ENCODE peak calls at places on chromosome 14, in six cellular contexts. O is IMR-90, S is breast epithelium, A is RWPE1, F is Calu3, P is A549. U is an unnamed sample.

GRCh38 chr14:106679776-106680175 is 1153.4 kb downstream of the TMEM121 start:
- DNase-seq in S (no peak), F (no peak), O (no peak), P (no peak), A (no peak), U (no peak)

GRCh38 chr14:59038746-59039145 is 149.7 kb upstream of the DAAM1 start:
- DNase-seq in F (no peak), O (no peak), A (no peak), P (no peak), S (no peak), U (no peak)

GRCh38 chr14:91315844-91316267 is 71.4 kb upstream of the GPR68 start:
- DNase-seq in A (no peak), P (no peak), O (no peak), F (no peak), S (no peak), U (no peak)

GRCh38 chr14:89588016-89588415 is 171.0 kb upstream of the FOXN3 start:
- DNase-seq in A (no peak), P (no peak), O (no peak), S (no peak), F (no peak), U (no peak)

GRCh38 chr14:31936100-31936499 is 141.0 kb upstream of the ARHGAP5 start:
- DNase-seq in S (no peak), O (peak), P (peak), F (peak), A (no peak), U (no peak)

GRCh38 chr14:97164014-97164413 is 366.8 kb downstream of the VRK1 start:
- DNase-seq in S (no peak), A (no peak), P (no peak), F (no peak), O (no peak), U (no peak)

GRCh38 chr14:68449565-68450295 is 343.1 kb downstream of the ZFP36L1 start:
- DNase-seq in O (no peak), S (no peak), P (no peak), A (no peak), F (no peak), U (no peak)

GRCh38 chr14:81269100-81269978 is 48.6 kb upstream of the GTF2A1 start:
- DNase-seq in S (no peak), F (peak), P (peak), O (peak), A (peak), U (no peak)

GRCh38 chr14:102187044-102187443 is 47.3 kb downstream of the WDR20 start:
- DNase-seq in P (peak), A (peak), O (peak), F (no peak), S (no peak), U (no peak)

GRCh38 chr14:79483472-79483871 is 727.8 kb downstream of the DIO2 start:
- DNase-seq in O (peak), A (no peak), P (peak), F (no peak), S (no peak), U (no peak)

GRCh38 chr14:70631948-70632347 is 9.8 kb upstream of the TTC9 start:
- DNase-seq in O (no peak), P (no peak), A (no peak), F (no peak), S (no peak), U (no peak)

GRCh38 chr14:71698698-71699097 is 233.5 kb upstream of the RGS6 start:
- DNase-seq in S (no peak), P (no peak), F (no peak), O (no peak), A (no peak), U (no peak)

GRCh38 chr14:77067632-77068514 is 30.2 kb upstream of the CIPC start:
- DNase-seq in O (peak), F (peak), A (peak), P (peak), S (peak), U (peak)

GRCh38 chr14:54564799-54565235 is 2.1 kb upstream of the SAMD4A start:
- DNase-seq in F (no peak), O (peak), S (no peak), A (peak), P (peak), U (no peak)

GRCh38 chr14:77197988-77198387 is 16.4 kb downstream of the TMEM63C start:
- DNase-seq in P (no peak), F (no peak), O (no peak), A (no peak), S (no peak), U (no peak)

GRCh38 chr14:106605548-106606448 is 1079.4 kb downstream of the TMEM121 start:
- DNase-seq in P (peak), O (no peak), A (no peak), F (peak), S (no peak), U (no peak)

GRCh38 chr14:93943052-93943451 is 15.9 kb downstream of the FAM181A start:
- DNase-seq in P (no peak), A (no peak), S (no peak), F (peak), O (peak), U (no peak)

GRCh38 chr14:34043627-34044372 is 92.9 kb upstream of the EGLN3 start:
- DNase-seq in A (peak), P (peak), F (peak), S (no peak), O (no peak), U (no peak)

GRCh38 chr14:28303248-28303647 is 463.3 kb upstream of the FOXG1 start:
- DNase-seq in A (peak), O (no peak), P (peak), S (no peak), F (no peak), U (no peak)

GRCh38 chr14:102087762-102088011 is 843 bp upstream of the HSP90AA1 start:
- DNase-seq in A (no peak), P (no peak), F (no peak), O (no peak), S (no peak), U (no peak)

GRCh38 chr14:100582496-100583165 is 4.6 kb downstream of the BEGAIN start:
- DNase-seq in S (no peak), O (no peak), P (no peak), F (no peak), A (no peak), U (no peak)

GRCh38 chr14:98961191-98961590 is 310.8 kb downstream of the BCL11B start:
- DNase-seq in F (no peak), O (no peak), S (no peak), P (no peak), A (no peak), U (no peak)

GRCh38 chr14:59677771-59678211 is 101.2 kb upstream of the CCDC175 start:
- DNase-seq in A (no peak), O (peak), P (no peak), S (no peak), F (no peak), U (no peak)

GRCh38 chr14:92348154-92348553 is 25.2 kb downstream of the SLC24A4 start:
- DNase-seq in S (no peak), F (no peak), P (peak), O (no peak), A (no peak), U (no peak)

GRCh38 chr14:25048170-25049126 is 1.5 kb downstream of the STXBP6 start:
- DNase-seq in S (no peak), P (no peak), A (no peak), O (peak), F (no peak), U (no peak)

GRCh38 chr14:44657688-44658388 is 150.8 kb upstream of the FSCB start:
- DNase-seq in F (no peak), A (no peak), O (peak), P (peak), S (no peak), U (no peak)

GRCh38 chr14:79724934-79725717 is 486.2 kb downstream of the DIO2 start:
- DNase-seq in S (no peak), A (no peak), P (no peak), O (no peak), F (no peak), U (no peak)

GRCh38 chr14:91398192-91398591 is 19.4 kb downstream of the CCDC88C start:
- DNase-seq in O (no peak), P (no peak), A (no peak), S (no peak), F (no peak), U (no peak)

GRCh38 chr14:26735811-26736210 is 138.0 kb upstream of the NOVA1 start:
- DNase-seq in F (no peak), S (no peak), A (no peak), O (no peak), P (no peak), U (no peak)

GRCh38 chr14:101008196-101008595 is 104.7 kb upstream of the RTL1 start:
- DNase-seq in P (no peak), A (no peak), O (no peak), F (no peak), S (no peak), U (no peak)

GRCh38 chr14:90730367-90730766 is 85.9 kb downstream of the TTC7B start:
- DNase-seq in S (no peak), P (no peak), O (no peak), A (no peak), F (no peak), U (no peak)

GRCh38 chr14:100772607-100773165 is 46.0 kb downstream of the DLK1 start:
- DNase-seq in F (no peak), A (no peak), S (peak), O (no peak), P (no peak), U (no peak)

GRCh38 chr14:90556666-90557450 is 160.0 kb downstream of the CALM1 start:
- DNase-seq in O (no peak), A (no peak), F (no peak), S (no peak), P (no peak), U (no peak)

GRCh38 chr14:54420478-54421116 is 20.6 kb downstream of the CNIH1 start:
- DNase-seq in P (peak), S (no peak), O (peak), F (peak), A (peak), U (no peak)

GRCh38 chr14:50321009-50321660 is 9.0 kb downstream of the DMAC2L start:
- DNase-seq in S (no peak), P (peak), A (peak), F (peak), O (peak), U (peak)

GRCh38 chr14:102325791-102326345 is 6.3 kb downstream of the ZNF839 start:
- DNase-seq in O (no peak), P (no peak), S (no peak), F (no peak), A (no peak), U (no peak)

DNA sequence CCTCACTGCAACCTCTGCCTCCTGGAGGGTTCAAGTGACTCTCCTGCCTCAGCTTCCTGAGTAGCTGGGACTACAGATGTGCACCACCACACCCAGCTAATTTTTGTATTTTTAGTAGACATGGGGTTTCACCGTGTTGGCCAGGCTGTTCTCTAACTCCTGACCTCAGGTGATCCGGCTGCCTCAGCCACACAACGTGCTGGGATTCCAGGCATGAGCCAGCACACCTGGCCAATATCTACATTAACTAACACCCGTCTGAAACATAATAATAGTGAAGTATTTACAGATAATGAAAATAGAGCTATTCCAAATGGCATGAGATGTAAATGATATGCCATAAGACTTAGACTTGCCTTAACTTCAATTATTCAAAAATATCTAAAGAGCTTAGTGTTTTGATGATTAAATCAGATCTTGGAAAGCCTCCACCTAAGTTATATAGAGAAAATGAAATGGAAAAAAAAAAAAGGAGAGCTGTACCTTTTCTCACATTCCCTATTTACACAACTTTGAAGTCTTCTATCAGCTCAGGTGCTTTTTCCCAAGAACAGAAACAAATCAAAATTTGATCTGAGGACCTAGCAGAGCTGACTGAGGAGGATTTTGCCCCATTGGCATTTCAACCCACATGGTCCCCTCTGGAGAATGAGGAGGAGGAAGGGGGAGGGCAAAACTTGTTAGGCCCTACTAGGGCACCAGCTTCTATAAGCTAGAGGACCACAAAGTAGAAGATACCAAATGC is 309.2 kb downstream of the PRKD1 start:
- DNase-seq in P (no peak), O (no peak), F (no peak), S (no peak), A (no peak), U (no peak)
- TF ChIP-seq CTCF in P (no peak), O (no peak), F (no peak), S (no peak), A (no peak), U (no peak)

GRCh38 chr14:37622231-37622923 is 26.9 kb downstream of the TTC6 start:
- DNase-seq in O (no peak), P (no peak), F (no peak), S (no peak), A (no peak), U (peak)
- TF ChIP-seq CTCF in O (no peak), P (no peak), F (no peak), S (no peak), A (no peak), U (no peak)

DNA sequence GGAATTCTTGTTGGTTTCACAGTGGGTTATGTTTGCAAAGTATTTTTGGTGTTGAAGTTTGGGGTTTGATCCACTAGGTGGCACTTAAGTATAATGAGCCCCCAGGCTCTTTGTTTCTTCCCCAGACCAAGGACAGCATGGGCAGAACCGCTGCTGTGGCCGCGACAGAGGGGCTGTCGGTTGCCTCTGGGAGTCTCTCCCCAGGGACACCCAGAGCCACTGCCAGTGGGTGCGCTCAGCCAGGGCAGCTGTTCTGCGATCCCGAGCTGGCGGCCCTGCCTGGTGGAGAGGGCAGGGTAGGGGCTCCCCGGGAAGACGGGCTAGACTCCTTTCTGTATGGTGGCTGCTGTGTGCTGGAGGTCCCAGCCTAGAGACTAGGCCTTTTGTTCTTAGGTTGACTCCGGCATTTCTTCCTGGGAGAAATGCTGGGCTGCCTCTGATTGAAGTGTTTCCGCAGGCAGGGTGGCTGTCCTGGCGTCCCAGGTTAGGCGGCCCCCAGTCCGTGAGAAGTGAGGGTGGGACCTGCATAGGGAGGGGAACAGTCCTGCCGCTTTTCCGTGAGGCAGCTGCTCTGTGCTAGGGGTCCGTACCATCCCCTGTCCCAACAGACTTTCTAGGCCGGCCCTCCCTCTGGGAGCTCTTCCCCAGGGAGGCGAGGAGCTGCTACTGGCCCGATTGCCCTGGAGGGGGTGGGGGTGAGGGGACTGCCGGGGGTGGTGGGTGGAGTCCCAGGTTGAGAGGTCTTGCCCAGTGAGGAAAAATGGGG is 253.1 kb upstream of the PELI2 start:
- DNase-seq in O (no peak), A (no peak), F (no peak), S (no peak), P (no peak), U (no peak)
- TF ChIP-seq CTCF in O (no peak), A (no peak), F (no peak), S (no peak), P (no peak), U (no peak)

GRCh38 chr14:67331368-67332125 is 28.1 kb downstream of the ATP6V1D start:
- DNase-seq in P (no peak), S (no peak), A (no peak), O (peak), F (no peak), U (no peak)

GRCh38 chr14:67332468-67332867 is 27.1 kb downstream of the ATP6V1D start:
- DNase-seq in P (no peak), F (no peak), A (no peak), O (peak), S (no peak), U (no peak)

GRCh38 chr14:67335781-67336180 is 23.8 kb downstream of the ATP6V1D start:
- DNase-seq in A (no peak), S (no peak), F (peak), O (peak), P (peak), U (no peak)
- TF ChIP-seq CTCF in A (no peak), S (no peak), F (no peak), O (peak), P (peak), U (peak)

DNA sequence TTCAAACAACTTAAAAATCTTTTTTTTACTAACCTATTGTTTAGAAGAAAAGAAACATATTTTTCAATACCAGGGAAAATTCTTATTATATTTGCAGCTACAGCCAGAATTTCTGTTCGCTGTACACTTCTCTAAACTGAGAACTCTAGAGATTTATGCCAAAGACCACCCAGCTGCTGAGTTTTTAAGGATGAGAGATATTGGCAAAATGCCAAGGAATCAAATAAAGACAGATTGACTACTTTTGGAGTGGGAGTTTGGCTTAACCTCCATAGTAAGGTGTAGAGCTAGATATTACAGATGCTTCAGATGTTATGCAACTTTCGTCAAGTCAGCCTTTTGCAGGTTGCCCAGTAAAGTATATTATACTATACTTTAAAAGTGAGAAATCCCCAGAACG is 71.8 kb downstream of the TTLL5 start:
- DNase-seq in F (no peak), P (no peak), O (no peak), A (no peak), S (no peak), U (no peak)
- TF ChIP-seq CTCF in F (no peak), P (no peak), O (no peak), A (no peak), S (no peak), U (no peak)

GRCh38 chr14:104222396-104223036 is 84.1 kb downstream of the KIF26A start:
- DNase-seq in O (no peak), S (no peak), P (no peak), F (no peak), A (no peak), U (no peak)

GRCh38 chr14:104223101-104223809 is 84.9 kb downstream of the KIF26A start:
- DNase-seq in P (no peak), S (no peak), A (no peak), O (no peak), F (no peak), U (no peak)

GRCh38 chr14:104226421-104227385 is 88.3 kb downstream of the KIF26A start:
- DNase-seq in S (no peak), F (no peak), P (no peak), A (no peak), O (no peak), U (no peak)

GRCh38 chr14:104223810-104224515 is 85.6 kb downstream of the KIF26A start:
- DNase-seq in O (no peak), F (no peak), P (no peak), A (no peak), S (no peak), U (no peak)

DNA sequence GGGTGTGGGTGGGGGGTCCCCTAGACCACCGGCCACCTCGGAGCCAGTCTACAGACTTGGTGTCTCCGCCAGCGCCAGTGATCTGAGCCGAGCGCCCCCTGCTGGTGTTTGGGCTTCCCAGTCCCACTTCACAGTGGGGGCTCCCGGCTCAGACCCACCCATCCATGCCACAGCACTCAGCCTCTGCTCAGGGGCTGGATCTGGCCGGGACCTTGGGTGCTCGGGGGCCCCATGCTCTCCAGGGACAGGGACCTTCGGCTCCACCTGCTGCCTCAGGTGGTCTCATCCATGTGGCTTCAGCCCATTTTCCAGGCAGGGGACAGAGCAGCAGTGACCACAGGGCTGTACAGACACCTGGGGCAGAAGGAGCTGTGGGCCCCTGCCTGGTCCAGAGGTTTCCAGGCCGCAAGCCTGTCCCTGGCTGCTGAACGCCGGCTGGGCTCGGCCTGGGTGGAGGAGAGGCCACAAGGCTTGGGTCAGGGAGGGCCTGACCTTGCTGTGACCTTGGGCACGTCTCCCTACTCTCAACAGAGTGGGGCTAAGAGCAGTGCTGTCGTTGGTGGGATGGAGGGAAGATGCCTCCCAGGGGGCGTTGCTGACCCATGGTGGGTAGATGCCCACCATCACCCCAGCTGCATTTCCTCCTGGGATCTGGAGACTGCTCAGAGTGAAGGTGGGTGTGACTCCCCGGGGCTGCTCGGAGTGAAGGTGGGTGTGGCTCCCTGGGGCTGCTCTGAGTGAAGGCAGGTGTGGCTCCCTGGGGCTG is 86.3 kb downstream of the KIF26A start:
- DNase-seq in O (no peak), S (no peak), P (peak), A (no peak), F (no peak), U (no peak)
- TF ChIP-seq CTCF in O (no peak), S (no peak), P (peak), A (no peak), F (no peak), U (peak)

GRCh38 chr14:20490563-20490962 is 14.8 kb upstream of the RNASE10 start:
- DNase-seq in F (no peak), A (no peak), S (no peak), P (no peak), O (no peak), U (no peak)

GRCh38 chr14:20486700-20487401 is 17.6 kb downstream of the PNP start:
- DNase-seq in P (no peak), O (no peak), S (no peak), F (no peak), A (no peak), U (no peak)

GRCh38 chr14:20485900-20486299 is 16.7 kb downstream of the PNP start:
- DNase-seq in P (no peak), F (no peak), A (no peak), O (no peak), S (no peak), U (no peak)

GRCh38 chr14:20489093-20489994 is 16.0 kb upstream of the RNASE10 start:
- DNase-seq in O (peak), A (peak), P (no peak), S (no peak), F (no peak), U (no peak)

GRCh38 chr14:20487402-20487742 is 18.0 kb upstream of the RNASE10 start:
- DNase-seq in P (no peak), F (no peak), S (no peak), A (no peak), O (no peak), U (no peak)
- TF ChIP-seq CTCF in P (no peak), F (no peak), S (no peak), A (no peak), O (no peak), U (no peak)

U was measured in mesothelial cell of epicardium.